ENCODE peak calls at places on chromosomes 2 and 18, in seven cellular contexts. One of them, this sample, is unnamed.

GRCh38 chr2:58449286-58450010 is 208.3 kb upstream of the FANCL start:
- DNase-seq in HepG2: no peak
- DNase-seq in K562: no peak
- DNase-seq in H1: no peak
- DNase-seq in SK-N-SH: no peak
- DNase-seq in HCT116: no peak
- DNase-seq in GM12878: peak
- DNase-seq in this sample: peak

GRCh38 chr18:7982216-7982615 is 415.1 kb downstream of the PTPRM start:
- DNase-seq in HepG2: no peak
- DNase-seq in K562: no peak
- DNase-seq in H1: no peak
- DNase-seq in SK-N-SH: no peak
- DNase-seq in HCT116: no peak
- DNase-seq in GM12878: no peak
- DNase-seq in this sample: no peak

GRCh38 chr2:39816845-39817244 is 37.8 kb upstream of the THUMPD2 start:
- DNase-seq in HepG2: no peak
- DNase-seq in K562: no peak
- DNase-seq in H1: no peak
- DNase-seq in SK-N-SH: no peak
- DNase-seq in HCT116: no peak
- DNase-seq in GM12878: no peak
- DNase-seq in this sample: no peak

GRCh38 chr18:31438402-31438801 is 9.1 kb upstream of the DSG3 start:
- DNase-seq in HepG2: no peak
- DNase-seq in K562: no peak
- DNase-seq in H1: no peak
- DNase-seq in SK-N-SH: no peak
- DNase-seq in HCT116: no peak
- DNase-seq in GM12878: no peak
- DNase-seq in this sample: no peak

GRCh38 chr2:236943068-236943467 is 142.6 kb upstream of the COPS8 start:
- DNase-seq in HepG2: no peak
- DNase-seq in K562: no peak
- DNase-seq in H1: peak
- DNase-seq in SK-N-SH: no peak
- DNase-seq in HCT116: no peak
- DNase-seq in GM12878: no peak
- DNase-seq in this sample: no peak

GRCh38 chr2:148990968-148991367 is 47.5 kb upstream of the LYPD6B start:
- DNase-seq in HepG2: peak
- DNase-seq in K562: no peak
- DNase-seq in H1: no peak
- DNase-seq in SK-N-SH: peak
- DNase-seq in HCT116: no peak
- DNase-seq in GM12878: no peak
- DNase-seq in this sample: no peak

GRCh38 chr18:21194871-21195771 is 46.9 kb upstream of the GREB1L start:
- DNase-seq in HepG2: peak
- DNase-seq in K562: peak
- DNase-seq in H1: no peak
- DNase-seq in SK-N-SH: peak
- DNase-seq in HCT116: peak
- DNase-seq in GM12878: no peak
- DNase-seq in this sample: no peak

GRCh38 chr2:213995400-213996105 is 415.3 kb upstream of the VWC2L start:
- DNase-seq in HepG2: no peak
- DNase-seq in K562: no peak
- DNase-seq in H1: no peak
- DNase-seq in SK-N-SH: no peak
- DNase-seq in HCT116: peak
- DNase-seq in GM12878: no peak
- DNase-seq in this sample: peak

GRCh38 chr2:71220743-71221142 is 6.2 kb downstream of the PAIP2B start:
- DNase-seq in HepG2: no peak
- DNase-seq in K562: no peak
- DNase-seq in H1: no peak
- DNase-seq in SK-N-SH: no peak
- DNase-seq in HCT116: no peak
- DNase-seq in GM12878: no peak
- DNase-seq in this sample: no peak

GRCh38 chr2:134310450-134311079 is 56.7 kb downstream of the MGAT5 start:
- DNase-seq in HepG2: no peak
- DNase-seq in K562: no peak
- DNase-seq in H1: no peak
- DNase-seq in SK-N-SH: no peak
- DNase-seq in HCT116: no peak
- DNase-seq in GM12878: no peak
- DNase-seq in this sample: no peak

GRCh38 chr2:69770193-69770702 is 28.3 kb downstream of the ANXA4 start:
- DNase-seq in HepG2: peak
- DNase-seq in K562: peak
- DNase-seq in H1: no peak
- DNase-seq in SK-N-SH: no peak
- DNase-seq in HCT116: peak
- DNase-seq in GM12878: no peak
- DNase-seq in this sample: no peak

GRCh38 chr2:8406271-8406670 is 275.6 kb upstream of the ID2 start:
- DNase-seq in HepG2: no peak
- DNase-seq in K562: no peak
- DNase-seq in H1: no peak
- DNase-seq in SK-N-SH: no peak
- DNase-seq in HCT116: no peak
- DNase-seq in GM12878: no peak
- DNase-seq in this sample: no peak

GRCh38 chr2:23366720-23367119 is 18.3 kb upstream of the KLHL29 start:
- DNase-seq in HepG2: no peak
- DNase-seq in K562: no peak
- DNase-seq in H1: no peak
- DNase-seq in SK-N-SH: no peak
- DNase-seq in HCT116: no peak
- DNase-seq in GM12878: no peak
- DNase-seq in this sample: no peak

DNA sequence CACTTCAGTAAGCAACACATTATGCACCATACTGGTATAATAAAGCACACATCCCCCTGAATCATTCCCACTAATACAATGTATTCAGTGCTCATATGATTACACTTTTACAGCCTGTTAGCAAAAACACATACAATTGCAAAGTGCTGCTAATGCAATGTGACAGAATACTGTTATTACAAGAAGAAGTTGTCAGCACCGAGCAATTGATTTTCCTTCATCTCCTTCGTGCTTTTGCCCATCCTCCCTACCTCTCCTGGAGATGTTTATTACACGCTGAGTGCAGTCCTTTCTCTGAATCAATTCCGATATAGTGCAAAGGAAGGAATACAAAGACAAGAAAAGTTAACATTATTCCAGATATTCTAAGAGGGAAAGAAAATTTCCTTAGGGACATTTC is 359.7 kb downstream of the TXNL1 start:
- DNase-seq in HepG2: no peak
- DNase-seq in K562: no peak
- DNase-seq in H1: no peak
- DNase-seq in SK-N-SH: no peak
- DNase-seq in HCT116: no peak
- DNase-seq in GM12878: no peak
- DNase-seq in this sample: no peak
- TF ChIP-seq JUND in HepG2: no peak
- TF ChIP-seq JUND in K562: no peak
- TF ChIP-seq JUND in H1: no peak
- TF ChIP-seq JUND in SK-N-SH: no peak
- TF ChIP-seq JUND in HCT116: no peak
- TF ChIP-seq JUND in GM12878: no peak
- TF ChIP-seq JUND in this sample: no peak

GRCh38 chr2:14422426-14422825 is 210.1 kb upstream of the LRATD1 start:
- DNase-seq in HepG2: no peak
- DNase-seq in K562: no peak
- DNase-seq in H1: no peak
- DNase-seq in SK-N-SH: no peak
- DNase-seq in HCT116: no peak
- DNase-seq in GM12878: no peak
- DNase-seq in this sample: no peak
- TF ChIP-seq JUND in HepG2: no peak
- TF ChIP-seq JUND in K562: no peak
- TF ChIP-seq JUND in H1: no peak
- TF ChIP-seq JUND in SK-N-SH: no peak
- TF ChIP-seq JUND in HCT116: no peak
- TF ChIP-seq JUND in GM12878: no peak
- TF ChIP-seq JUND in this sample: no peak

DNA sequence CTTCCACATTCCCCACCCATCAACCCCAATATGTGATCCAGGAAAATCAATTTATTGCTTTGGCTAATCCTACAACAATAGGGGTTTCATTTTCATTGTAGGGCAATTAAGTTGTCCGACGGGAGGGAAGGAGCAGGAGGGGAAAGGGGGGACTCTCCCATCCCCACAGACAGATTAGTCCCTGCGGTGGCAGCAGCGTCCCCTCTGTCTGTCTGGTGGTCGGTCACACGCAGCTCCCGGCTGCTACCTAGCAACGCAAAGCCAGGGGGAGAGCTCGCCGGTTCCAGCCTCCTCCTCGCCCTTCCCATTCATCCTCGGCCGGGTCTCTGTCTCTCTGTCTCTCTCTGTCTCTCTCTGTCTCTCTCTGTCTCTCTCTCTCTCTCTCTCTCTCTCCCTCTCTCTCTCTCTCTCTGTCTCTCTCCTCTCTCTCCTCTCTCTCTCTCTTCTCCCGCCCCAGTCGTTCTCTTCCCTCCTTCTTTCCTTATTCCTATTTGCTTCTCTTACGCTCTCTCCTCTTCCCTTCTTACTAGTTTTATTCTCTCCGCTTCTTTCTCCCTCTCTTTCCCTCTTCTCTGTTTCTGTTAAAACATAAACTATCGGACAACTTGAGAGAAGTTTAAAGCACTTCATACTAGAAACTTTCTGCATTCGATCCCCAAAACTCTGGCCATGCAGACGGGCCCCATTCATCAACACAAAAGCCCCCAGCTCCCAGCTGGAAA is 1.2 kb downstream of the LRP2 start:
- DNase-seq in HepG2: no peak
- DNase-seq in K562: no peak
- DNase-seq in H1: peak
- DNase-seq in SK-N-SH: peak
- DNase-seq in HCT116: no peak
- DNase-seq in GM12878: no peak
- DNase-seq in this sample: no peak
- TF ChIP-seq JUND in HepG2: no peak
- TF ChIP-seq JUND in K562: no peak
- TF ChIP-seq JUND in H1: no peak
- TF ChIP-seq JUND in SK-N-SH: no peak
- TF ChIP-seq JUND in HCT116: no peak
- TF ChIP-seq JUND in GM12878: no peak
- TF ChIP-seq JUND in this sample: no peak

GRCh38 chr2:9770308-9771100 is 72.8 kb upstream of the TAF1B start:
- DNase-seq in HepG2: peak
- DNase-seq in K562: peak
- DNase-seq in H1: peak
- DNase-seq in SK-N-SH: peak
- DNase-seq in HCT116: peak
- DNase-seq in GM12878: no peak
- DNase-seq in this sample: peak

GRCh38 chr2:9767656-9768281 is 75.5 kb upstream of the TAF1B start:
- DNase-seq in HepG2: no peak
- DNase-seq in K562: no peak
- DNase-seq in H1: no peak
- DNase-seq in SK-N-SH: no peak
- DNase-seq in HCT116: no peak
- DNase-seq in GM12878: no peak
- DNase-seq in this sample: no peak

GRCh38 chr2:9770006-9770307 is 73.3 kb upstream of the TAF1B start:
- DNase-seq in HepG2: no peak
- DNase-seq in K562: no peak
- DNase-seq in H1: no peak
- DNase-seq in SK-N-SH: no peak
- DNase-seq in HCT116: no peak
- DNase-seq in GM12878: no peak
- DNase-seq in this sample: no peak

GRCh38 chr2:9768388-9768787 is 74.9 kb upstream of the TAF1B start:
- DNase-seq in HepG2: peak
- DNase-seq in K562: peak
- DNase-seq in H1: peak
- DNase-seq in SK-N-SH: no peak
- DNase-seq in HCT116: no peak
- DNase-seq in GM12878: no peak
- DNase-seq in this sample: no peak

GRCh38 chr2:9769171-9770005 is 73.9 kb upstream of the TAF1B start:
- DNase-seq in HepG2: no peak
- DNase-seq in K562: peak
- DNase-seq in H1: no peak
- DNase-seq in SK-N-SH: peak
- DNase-seq in HCT116: no peak
- DNase-seq in GM12878: no peak
- DNase-seq in this sample: no peak
- TF ChIP-seq JUND in HepG2: no peak
- TF ChIP-seq JUND in K562: no peak
- TF ChIP-seq JUND in H1: no peak
- TF ChIP-seq JUND in SK-N-SH: no peak
- TF ChIP-seq JUND in HCT116: no peak
- TF ChIP-seq JUND in GM12878: no peak
- TF ChIP-seq JUND in this sample: no peak

GRCh38 chr2:120310136-120310535 is 35.8 kb upstream of the INHBB start:
- DNase-seq in HepG2: no peak
- DNase-seq in K562: no peak
- DNase-seq in H1: no peak
- DNase-seq in SK-N-SH: no peak
- DNase-seq in HCT116: no peak
- DNase-seq in GM12878: peak
- DNase-seq in this sample: no peak
- TF ChIP-seq JUND in HepG2: no peak
- TF ChIP-seq JUND in K562: no peak
- TF ChIP-seq JUND in H1: no peak
- TF ChIP-seq JUND in SK-N-SH: no peak
- TF ChIP-seq JUND in HCT116: no peak
- TF ChIP-seq JUND in GM12878: no peak
- TF ChIP-seq JUND in this sample: no peak

DNA sequence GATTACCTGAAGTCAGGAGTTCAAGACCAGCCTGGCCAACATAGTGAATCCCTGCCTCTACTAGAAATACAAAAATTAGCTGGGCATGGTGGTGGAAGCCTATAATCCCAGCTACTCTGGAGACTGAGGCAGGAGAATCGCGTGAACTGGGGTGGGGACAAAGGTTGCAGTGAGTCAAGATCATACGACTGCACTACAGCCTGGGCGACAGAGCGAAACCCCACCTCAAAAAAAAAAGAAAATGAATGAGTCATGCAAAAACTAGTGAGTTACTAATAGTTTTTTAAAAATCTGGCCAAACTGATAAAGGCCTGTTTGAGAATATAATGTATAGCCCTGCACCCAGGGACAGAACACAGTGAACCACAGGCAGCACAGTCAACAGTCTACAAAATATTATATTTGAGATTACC is 17.5 kb downstream of the AFG3L2 start:
- DNase-seq in HepG2: no peak
- DNase-seq in K562: no peak
- DNase-seq in H1: no peak
- DNase-seq in SK-N-SH: no peak
- DNase-seq in HCT116: no peak
- DNase-seq in GM12878: no peak
- DNase-seq in this sample: no peak
- TF ChIP-seq JUND in HepG2: no peak
- TF ChIP-seq JUND in K562: peak
- TF ChIP-seq JUND in H1: no peak
- TF ChIP-seq JUND in SK-N-SH: no peak
- TF ChIP-seq JUND in HCT116: no peak
- TF ChIP-seq JUND in GM12878: no peak
- TF ChIP-seq JUND in this sample: no peak

GRCh38 chr18:9418047-9418690 is 57.1 kb upstream of the RALBP1 start:
- DNase-seq in HepG2: no peak
- DNase-seq in K562: no peak
- DNase-seq in H1: peak
- DNase-seq in SK-N-SH: peak
- DNase-seq in HCT116: no peak
- DNase-seq in GM12878: no peak
- DNase-seq in this sample: no peak
- TF ChIP-seq JUND in HepG2: no peak
- TF ChIP-seq JUND in K562: no peak
- TF ChIP-seq JUND in H1: no peak
- TF ChIP-seq JUND in SK-N-SH: no peak
- TF ChIP-seq JUND in HCT116: no peak
- TF ChIP-seq JUND in GM12878: no peak
- TF ChIP-seq JUND in this sample: no peak